ENCODE peak calls at places on chromosomes 1 and 21, in five cellular contexts. A, M, F, S and D are unnamed samples.
A peak's percentile ranks its signal among the peaks of the same experiment; 100 is the strongest.

GRCh38 chr1:25563330-25564215 is 20.2 kb downstream of the LDLRAP1 start:
- DNase-seq in A (no peak), M (no peak), F (no peak), S (no peak), D (no peak)

GRCh38 chr1:5701642-5702041 is 290.6 kb downstream of the NPHP4 start:
- DNase-seq in A (no peak), M (no peak), F (no peak), S (no peak), D (no peak)

GRCh38 chr1:119531606-119532323 is 24.8 kb downstream of the HSD3B1 start:
- DNase-seq in A (no peak), M (no peak), F (no peak), S (no peak), D (no peak)

GRCh38 chr21:16072692-16073091 is 342.9 kb downstream of the USP25 start:
- DNase-seq in A (no peak), M (no peak), F (no peak), S (no peak), D (no peak)

GRCh38 chr1:241972703-241973375 is 15.3 kb downstream of the BECN2 start:
- DNase-seq in A (no peak), M (no peak), F (no peak), S (no peak), D (no peak)

GRCh38 chr1:109818351-109819325 is 54.9 kb upstream of the EPS8L3 start:
- DNase-seq in A (no peak), M (no peak), F (peak; percentile 31), S (peak; percentile 79), D (peak; percentile 54)

GRCh38 chr1:235984041-235984820 is 80.7 kb downstream of the NID1 start:
- DNase-seq in A (no peak), M (no peak), F (no peak), S (no peak), D (no peak)

GRCh38 chr1:70745199-70745598 is 302.4 kb downstream of the PTGER3 start:
- DNase-seq in A (no peak), M (peak; percentile 4), F (no peak), S (no peak), D (peak; percentile 52)

GRCh38 chr1:151062738-151063371 is 2.7 kb downstream of the MLLT11 start:
- DNase-seq in A (no peak), M (no peak), F (no peak), S (peak; percentile 74), D (no peak)

GRCh38 chr1:45325816-45326506 is 734 bp upstream of the HPDL start:
- DNase-seq in A (no peak), M (no peak), F (no peak), S (peak; percentile 32), D (no peak)

GRCh38 chr1:87358219-87358618 is 29.5 kb downstream of the LMO4 start:
- DNase-seq in A (no peak), M (no peak), F (no peak), S (no peak), D (no peak)

GRCh38 chr1:37038703-37039093 is 4.4 kb upstream of the GRIK3 start:
- DNase-seq in A (no peak), M (no peak), F (no peak), S (no peak), D (no peak)

GRCh38 chr1:87061742-87062156 is 147.3 kb downstream of the HS2ST1 start:
- DNase-seq in A (peak; percentile 66), M (no peak), F (no peak), S (no peak), D (no peak)

GRCh38 chr1:165897326-165898303 is 70.2 kb downstream of the UCK2 start:
- DNase-seq in A (no peak), M (no peak), F (no peak), S (no peak), D (no peak)
- TF ChIP-seq JUND in A (no peak), M (no peak), F (no peak), S (no peak), D (no peak)

GRCh38 chr1:229105109-229105508 is 165.8 kb upstream of the RAB4A start:
- DNase-seq in A (no peak), M (no peak), F (no peak), S (no peak), D (no peak)
- TF ChIP-seq JUND in A (no peak), M (no peak), F (no peak), S (no peak), D (no peak)

GRCh38 chr1:29698033-29698432 is 461.7 kb downstream of the PTPRU start:
- DNase-seq in A (no peak), M (peak; percentile 57), F (peak; percentile 77), S (peak; percentile 73), D (peak; percentile 11)
- TF ChIP-seq JUND in A (no peak), M (no peak), F (no peak), S (no peak), D (no peak)

DNA sequence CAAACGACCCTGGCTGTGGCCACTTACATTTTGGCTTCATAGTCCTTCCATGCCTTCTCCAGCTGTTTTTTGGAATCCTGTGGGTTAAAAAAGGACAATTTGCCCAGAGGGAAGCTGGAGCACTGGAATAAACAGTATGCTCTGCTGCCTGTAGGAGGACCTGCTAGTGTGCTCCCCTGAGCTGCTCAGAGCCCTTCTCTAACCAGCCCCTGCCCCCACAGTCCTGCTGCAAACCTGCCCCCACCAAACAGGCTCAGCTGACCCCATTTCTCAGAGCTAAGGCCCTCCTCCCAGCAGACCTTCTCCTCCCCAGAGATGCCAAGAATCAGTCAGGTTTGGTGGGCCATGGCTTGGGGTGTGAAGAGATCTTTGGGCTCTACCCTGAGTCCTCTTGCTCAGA is 26.9 kb upstream of the TCEA3 start:
- DNase-seq in A (no peak), M (no peak), F (no peak), S (no peak), D (no peak)
- TF ChIP-seq JUND in A (no peak), M (no peak), F (no peak), S (no peak), D (no peak)

DNA sequence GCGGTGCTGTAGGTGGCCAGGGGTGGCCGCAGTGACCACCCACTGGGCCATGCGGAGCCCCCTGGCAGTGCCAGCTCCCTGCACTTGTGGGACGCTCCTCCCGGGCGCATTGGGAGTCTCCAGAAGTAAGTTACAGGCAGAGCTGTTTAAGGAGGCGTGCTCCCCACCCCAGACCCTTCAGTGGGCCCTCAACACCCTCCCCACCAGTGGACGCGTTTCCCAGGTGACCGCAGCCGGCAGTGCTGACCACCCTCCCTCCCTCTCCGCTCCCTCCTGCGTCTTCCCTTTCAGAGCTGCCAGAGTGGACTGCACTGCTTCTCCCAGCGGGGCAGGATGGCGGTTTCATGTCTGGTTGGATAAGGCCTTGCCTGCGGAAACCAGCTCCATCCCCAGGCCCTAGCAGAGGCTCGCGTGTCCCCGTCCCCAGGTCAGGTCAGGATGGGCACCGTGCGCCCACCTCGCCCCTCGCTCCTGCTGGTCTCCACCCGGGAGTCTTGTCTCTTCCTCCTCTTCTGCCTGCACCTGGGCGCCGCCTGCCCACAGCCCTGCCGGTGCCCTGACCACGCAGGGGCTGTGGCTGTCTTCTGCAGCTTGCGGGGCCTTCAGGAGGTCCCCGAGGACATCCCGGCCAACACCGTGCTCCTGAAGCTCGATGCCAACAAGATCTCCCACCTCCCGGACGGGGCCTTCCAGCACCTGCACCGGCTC is 1.1 kb downstream of the LRRC3 start:
- DNase-seq in A (no peak), M (no peak), F (no peak), S (no peak), D (no peak)
- TF ChIP-seq JUND in A (no peak), M (no peak), F (no peak), S (no peak), D (no peak)

GRCh38 chr1:167584581-167584980 is 31.0 kb upstream of the CREG1 start:
- DNase-seq in A (no peak), M (no peak), F (no peak), S (no peak), D (no peak)
- TF ChIP-seq JUND in A (no peak), M (no peak), F (no peak), S (no peak), D (no peak)

DNA sequence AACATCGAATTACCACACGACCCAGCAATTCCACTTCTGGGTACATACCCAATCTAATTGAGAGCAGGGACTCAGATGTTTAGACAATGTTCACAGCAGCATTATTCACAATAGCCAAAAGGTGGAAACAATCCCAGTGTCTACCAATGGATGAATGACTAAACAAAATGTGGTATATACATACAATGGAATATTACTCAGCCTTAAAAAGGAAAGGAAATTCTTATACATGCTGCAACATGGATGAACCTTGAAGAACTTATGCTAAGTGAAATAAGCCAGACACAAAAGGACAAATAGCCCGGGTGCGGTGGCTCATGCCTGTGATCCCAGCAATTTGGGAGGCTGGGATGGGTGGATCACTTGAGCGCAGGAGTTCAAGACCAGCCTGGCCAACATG is 6.9 kb downstream of the KDF1 start:
- DNase-seq in A (no peak), M (no peak), F (no peak), S (no peak), D (no peak)
- TF ChIP-seq JUND in A (no peak), M (no peak), F (no peak), S (no peak), D (no peak)

DNA sequence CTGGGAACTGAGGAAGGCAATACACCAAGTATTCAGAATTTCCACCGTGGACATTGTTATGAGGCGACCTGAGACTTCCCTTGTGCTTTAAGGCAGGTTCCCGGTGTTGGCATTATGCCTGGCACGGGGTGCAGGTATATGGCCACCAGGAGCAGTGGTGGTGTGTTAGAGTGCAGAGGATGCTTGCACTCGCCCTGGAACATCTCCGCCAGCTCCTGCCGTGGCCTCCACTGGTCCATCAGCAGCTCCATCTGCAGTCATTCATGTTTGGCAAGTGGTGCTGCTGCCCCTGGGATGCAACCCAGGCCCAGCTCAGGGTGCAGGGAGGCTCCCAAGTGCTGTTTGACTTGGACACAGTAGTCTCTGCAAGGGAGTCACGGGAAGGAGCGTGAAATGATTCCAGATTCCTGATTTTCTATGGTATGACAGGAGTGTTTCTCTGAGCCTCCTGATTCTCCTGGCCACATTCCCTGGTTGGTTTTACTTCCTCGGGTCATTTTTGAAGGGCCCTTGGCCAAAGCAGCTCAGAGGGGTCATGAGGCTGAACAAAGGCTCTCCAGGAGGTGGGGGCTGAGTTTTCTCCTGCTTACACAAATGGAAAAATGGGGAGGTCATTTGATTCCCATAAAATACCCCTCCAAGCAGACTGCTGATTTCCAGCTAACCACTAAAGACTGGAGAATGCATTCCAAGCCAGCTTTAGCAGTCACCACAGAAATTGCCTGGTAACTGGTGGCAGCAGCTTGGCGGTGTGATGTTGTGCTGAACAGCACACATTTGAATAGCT is 60.4 kb upstream of the PSEN2 start:
- DNase-seq in A (no peak), M (no peak), F (no peak), S (no peak), D (no peak)
- TF ChIP-seq JUND in A (no peak), M (no peak), F (no peak), S (no peak), D (no peak)